ENCODE peak calls at places on chromosomes 5 and 9, in nine cellular contexts. C, I, J, Q, S, F, Y, H and M are unnamed samples.

GRCh38 chr5:119570935-119571334 is 58.4 kb upstream of the FAM170A start:
- DNase-seq in C (no peak), I (no peak), J (no peak), Q (no peak), S (no peak), F (no peak), Y (no peak), H (no peak), M (no peak)

GRCh38 chr9:137276757-137277328 is 683 bp upstream of the TOR4A start:
- DNase-seq in C (peak; percentile 61), I (peak; percentile 87), J (peak; percentile 51), Q (peak; percentile 87), S (peak; percentile 91), F (peak; percentile 74), Y (peak; percentile 77), H (no peak), M (peak; percentile 79)

GRCh38 chr9:38529317-38529716 is 91.1 kb downstream of the ANKRD18A start:
- DNase-seq in C (no peak), I (no peak), J (no peak), Q (no peak), S (no peak), F (no peak), Y (no peak), H (no peak), M (no peak)

GRCh38 chr5:171462136-171462927 is 42.9 kb downstream of the FGF18 start:
- DNase-seq in C (no peak), I (no peak), J (no peak), Q (no peak), S (no peak), F (no peak), Y (no peak), H (no peak), M (no peak)

GRCh38 chr5:166532821-166533220 is 1758.6 kb upstream of the WWC1 start:
- DNase-seq in C (no peak), I (no peak), J (no peak), Q (no peak), S (no peak), F (no peak), Y (no peak), H (no peak), M (no peak)

GRCh38 chr9:131627326-131627845 is 82.1 kb downstream of the PRRT1B start:
- DNase-seq in C (no peak), I (no peak), J (peak; percentile 31), Q (no peak), S (peak; percentile 56), F (peak; percentile 42), Y (peak; percentile 56), H (no peak), M (no peak)

GRCh38 chr9:113187935-113188595 is 33.0 kb downstream of the FKBP15 start:
- DNase-seq in C (no peak), I (peak; percentile 70), J (peak; percentile 95), Q (peak; percentile 76), S (peak; percentile 90), F (peak; percentile 94), Y (peak; percentile 92), H (no peak), M (no peak)

GRCh38 chr9:20593551-20593950 is 28.7 kb downstream of the MLLT3 start:
- DNase-seq in C (no peak), I (no peak), J (peak; percentile 51), Q (no peak), S (no peak), F (peak; percentile 91), Y (peak; percentile 76), H (no peak), M (no peak)

GRCh38 chr5:124689653-124690052 is 56.8 kb downstream of the ZNF608 start:
- DNase-seq in C (no peak), I (no peak), J (no peak), Q (no peak), S (no peak), F (no peak), Y (no peak), H (no peak), M (no peak)

GRCh38 chr5:52920929-52921328 is 68.2 kb upstream of the ITGA2 start:
- DNase-seq in C (no peak), I (no peak), J (peak; percentile 43), Q (no peak), S (no peak), F (peak; percentile 26), Y (peak; percentile 43), H (no peak), M (no peak)

GRCh38 chr5:118596255-118596654 is 392.1 kb downstream of the DTWD2 start:
- DNase-seq in C (no peak), I (no peak), J (no peak), Q (no peak), S (no peak), F (no peak), Y (no peak), H (no peak), M (no peak)

GRCh38 chr5:157265714-157266285 is at the start of gene CYFIP2:
- DNase-seq in C (peak; percentile 56), I (peak; percentile 83), J (no peak), Q (peak; percentile 95), S (peak; percentile 66), F (no peak), Y (peak; percentile 7), H (no peak), M (peak; percentile 88)

GRCh38 chr9:133060417-133060841 is 1.4 kb upstream of the CEL start:
- DNase-seq in C (no peak), I (no peak), J (no peak), Q (no peak), S (peak; percentile 80), F (no peak), Y (no peak), H (no peak), M (no peak)

GRCh38 chr5:123582570-123583293 is 70.8 kb downstream of the CSNK1G3 start:
- DNase-seq in C (no peak), I (no peak), J (peak; percentile 18), Q (no peak), S (peak; percentile 36), F (no peak), Y (no peak), H (no peak), M (no peak)

GRCh38 chr5:31463341-31463740 is 68.6 kb downstream of the DROSHA start:
- DNase-seq in C (no peak), I (no peak), J (no peak), Q (no peak), S (no peak), F (peak; percentile 41), Y (no peak), H (no peak), M (no peak)

GRCh38 chr9:118271936-118272335 is 567.7 kb downstream of the TLR4 start:
- DNase-seq in C (no peak), I (no peak), J (no peak), Q (no peak), S (no peak), F (no peak), Y (no peak), H (no peak), M (no peak)

GRCh38 chr5:171386861-171387254 is 791 bp upstream of the NPM1 start:
- DNase-seq in C (peak; percentile 16), I (peak; percentile 36), J (no peak), Q (no peak), S (peak; percentile 42), F (no peak), Y (no peak), H (no peak), M (peak; percentile 27)

GRCh38 chr9:18550286-18550685 is 76.3 kb downstream of the ADAMTSL1 start:
- DNase-seq in C (no peak), I (no peak), J (no peak), Q (no peak), S (no peak), F (no peak), Y (no peak), H (no peak), M (no peak)

GRCh38 chr5:107157811-107158210 is 512.9 kb downstream of the EFNA5 start:
- DNase-seq in C (no peak), I (no peak), J (no peak), Q (peak; percentile 33), S (no peak), F (no peak), Y (no peak), H (no peak), M (no peak)

GRCh38 chr5:98527846-98528245 is 245.6 kb upstream of the RGMB start:
- DNase-seq in C (no peak), I (no peak), J (no peak), Q (no peak), S (no peak), F (no peak), Y (no peak), H (no peak), M (no peak)

DNA sequence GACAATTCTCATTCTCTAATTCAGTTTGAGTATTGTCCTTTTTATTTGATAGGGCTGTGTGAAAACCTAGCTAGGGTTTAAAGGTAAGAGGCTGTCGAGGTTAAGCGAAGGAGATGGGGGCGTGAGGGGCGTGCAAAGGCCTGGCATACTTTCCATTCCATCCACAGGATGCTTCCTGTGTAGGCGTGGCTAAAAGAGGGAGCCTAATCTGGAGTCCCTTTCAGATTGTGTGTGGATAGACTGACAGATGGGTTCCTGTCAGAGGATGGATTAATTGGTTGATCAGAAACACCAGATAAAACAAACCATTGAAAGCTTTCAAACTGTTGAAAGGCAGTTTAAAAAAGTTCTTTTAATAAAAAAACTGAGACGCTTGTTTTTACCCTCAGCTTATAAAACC is 1.1 kb upstream of the ELL2 start:
- DNase-seq in C (no peak), I (no peak), J (no peak), Q (no peak), S (no peak), F (no peak), Y (no peak), H (no peak), M (no peak)
- H3K4me3 ChIP-seq in C (no peak overlapping the region), I (peak overlapping the region; percentile 82), J (no peak overlapping the region), Q (peak overlapping the region; percentile 79), S (peak overlapping the region; percentile 72), F (no peak overlapping the region), Y (no peak overlapping the region), H (peak overlapping the region; percentile 98), M (no peak overlapping the region)

GRCh38 chr5:74212336-74212735 is 428.2 kb downstream of the ENC1 start:
- DNase-seq in C (peak; percentile 27), I (no peak), J (peak; percentile 50), Q (no peak), S (peak; percentile 72), F (peak; percentile 16), Y (peak; percentile 27), H (no peak), M (no peak)
- TF ChIP-seq CTCF in C (no peak), I (peak; percentile 12), J (peak; percentile 65), Q (no peak), S (peak; percentile 59), F (peak; percentile 34), Y (peak; percentile 45), H (no peak), M (no peak)

DNA sequence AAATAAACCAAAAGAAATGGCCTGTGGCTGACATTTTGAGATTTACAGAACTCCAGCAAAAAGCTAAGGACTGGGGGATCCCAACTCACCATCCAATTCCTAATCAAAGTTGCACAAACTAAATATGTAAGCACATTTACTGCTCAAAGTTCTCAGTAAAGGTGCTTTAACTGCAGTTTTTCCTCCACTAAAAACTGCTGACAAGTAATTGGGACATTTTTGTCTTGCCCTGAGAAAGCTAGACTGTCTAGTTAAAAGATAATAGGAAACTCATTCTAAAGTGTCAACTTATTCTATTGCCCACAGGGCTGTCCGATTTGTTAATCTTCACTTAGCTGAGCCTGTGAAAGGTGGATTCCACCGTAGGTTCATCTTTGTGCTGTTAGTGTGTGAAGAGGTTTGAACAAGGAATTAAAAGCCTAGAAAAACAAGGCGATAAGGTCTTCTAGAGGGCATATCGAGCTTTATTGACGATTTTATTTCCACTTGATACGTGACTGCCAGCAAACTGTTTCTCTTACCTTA is 1.0 kb downstream of the DOCK8 start:
- DNase-seq in C (no peak), I (no peak), J (no peak), Q (no peak), S (peak; percentile 41), F (no peak), Y (no peak), H (no peak), M (no peak)
- H3K4me3 ChIP-seq in C (peak overlapping the region; percentile 51), I (peak overlapping the region; percentile 65), J (no peak overlapping the region), Q (peak overlapping the region; percentile 60), S (peak overlapping the region; percentile 77), F (no peak overlapping the region), Y (no peak overlapping the region), H (peak overlapping the region; percentile 76), M (no peak overlapping the region)

GRCh38 chr9:75333624-75334023 is 245.3 kb downstream of the OSTF1 start:
- DNase-seq in C (no peak), I (no peak), J (no peak), Q (no peak), S (no peak), F (no peak), Y (no peak), H (no peak), M (no peak)
- TF ChIP-seq CTCF in C (no peak), I (peak; percentile 42), J (no peak), Q (no peak), S (no peak), F (no peak), Y (no peak), H (no peak), M (no peak)